ENCODE peak calls at places on chromosomes 5 and 9, in five cellular contexts. M is testis, Z is heart left ventricle, I is right atrium auricular region, C is breast epithelium. A is an unnamed sample.

GRCh38 chr5:170503970-170504525 is at the start of gene KCNIP1:
- DNase-seq in Z (no peak), M (peak; percentile 53), I (no peak), C (no peak), A (no peak)

GRCh38 chr5:147092044-147092443 is 142.8 kb upstream of the STK32A start:
- DNase-seq in I (no peak), C (no peak), M (no peak), Z (no peak), A (no peak)

GRCh38 chr9:104993291-104993963 is 65.5 kb upstream of the ABCA1 start:
- DNase-seq in M (peak; percentile 93), I (peak; percentile 97), C (peak; percentile 54), Z (peak; percentile 83), A (no peak)

GRCh38 chr9:20506631-20507030 is 115.7 kb downstream of the MLLT3 start:
- DNase-seq in Z (no peak), C (no peak), I (no peak), M (no peak), A (no peak)

GRCh38 chr5:122077451-122078115 is 476 bp downstream of the LOX start:
- DNase-seq in C (no peak), M (peak; percentile 33), I (peak; percentile 59), Z (no peak), A (no peak)

GRCh38 chr5:91443028-91443427 is 59.9 kb upstream of the ARRDC3 start:
- DNase-seq in I (no peak), Z (no peak), C (no peak), M (no peak), A (peak; percentile 5)

GRCh38 chr5:98969400-98969799 is 40.6 kb upstream of the CHD1 start:
- DNase-seq in I (no peak), M (no peak), Z (no peak), C (no peak), A (no peak)

GRCh38 chr5:140916325-140916724 is 9.8 kb upstream of the PCDHAC1 start:
- DNase-seq in M (no peak), Z (no peak), C (no peak), I (no peak), A (no peak)

GRCh38 chr5:106116682-106117081 is 1554.1 kb downstream of the EFNA5 start:
- DNase-seq in I (no peak), Z (no peak), C (no peak), M (no peak), A (no peak)

GRCh38 chr5:154394328-154394727 is 51.5 kb upstream of the SAP30L start:
- DNase-seq in M (no peak), Z (no peak), C (no peak), I (no peak), A (no peak)

GRCh38 chr5:6616632-6617031 is 16.2 kb downstream of the NSUN2 start:
- DNase-seq in Z (no peak), M (no peak), C (no peak), I (no peak), A (no peak)

GRCh38 chr5:6611561-6612256 is 21.1 kb downstream of the NSUN2 start:
- DNase-seq in M (no peak), Z (no peak), C (no peak), I (no peak), A (no peak)

DNA sequence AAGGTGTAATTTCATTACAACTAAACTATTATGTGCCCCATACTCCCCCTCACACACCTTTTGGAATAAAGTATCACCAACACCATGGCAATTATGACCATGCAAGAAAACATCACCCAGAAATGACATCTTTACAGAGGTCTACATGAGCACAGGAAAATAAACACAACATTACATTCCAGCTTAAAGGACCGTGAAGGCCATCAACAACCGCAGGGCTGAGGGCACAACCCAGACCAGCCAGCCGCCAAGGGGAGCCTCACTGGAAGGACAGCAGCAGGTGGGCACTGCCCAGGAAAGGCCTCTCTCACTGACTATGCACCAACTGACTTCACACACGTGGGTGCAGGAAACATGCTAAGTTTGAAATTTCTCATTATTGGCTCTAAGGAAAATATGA is 17.4 kb downstream of the NSUN2 start:
- DNase-seq in M (no peak), Z (no peak), I (no peak), C (no peak), A (peak; percentile 14)
- H3K36me3 ChIP-seq in M (no peaks in the 10 kb centered on the region), Z (peaks cover 99% of the 10 kb centered on the region), I (peaks cover 96% of the 10 kb centered on the region), C (peaks cover 14% of the 10 kb centered on the region), A (peaks cover 4% of the 10 kb centered on the region)

GRCh38 chr5:53100606-53101005 is 9.0 kb downstream of the MOCS2 start:
- DNase-seq in C (no peak), Z (no peak), I (no peak), M (no peak), A (no peak)
- H3K36me3 ChIP-seq in C (no peaks in the 10 kb centered on the region), Z (peaks cover 92% of the 10 kb centered on the region), I (peaks cover 54% of the 10 kb centered on the region), M (no peaks in the 10 kb centered on the region), A (no peaks in the 10 kb centered on the region)

DNA sequence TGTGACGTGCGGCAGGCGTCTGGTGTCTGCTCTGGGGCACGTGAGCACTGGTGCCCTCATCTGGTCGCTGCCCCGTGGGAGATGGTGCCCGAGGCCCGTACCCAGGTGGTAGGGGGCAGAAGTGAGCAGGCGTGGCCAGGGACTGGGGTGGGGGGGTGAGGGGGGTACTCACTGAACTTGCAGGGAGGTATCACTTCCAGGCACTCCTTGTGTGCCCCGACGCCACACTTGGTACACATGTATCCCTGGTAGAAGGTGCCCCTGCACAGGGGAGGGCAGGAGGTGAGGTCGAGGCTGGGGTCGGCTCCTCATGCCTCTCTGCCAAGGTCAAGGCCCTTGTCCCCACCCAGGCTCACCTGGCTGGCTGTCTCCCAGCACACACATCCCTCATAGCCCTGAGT is 45.2 kb upstream of the SARDH start:
- DNase-seq in I (no peak), Z (no peak), M (no peak), C (no peak), A (no peak)
- H3K36me3 ChIP-seq in I (no peaks in the 10 kb centered on the region), Z (peaks cover 5% of the 10 kb centered on the region), M (no peaks in the 10 kb centered on the region), C (no peaks in the 10 kb centered on the region), A (no peaks in the 10 kb centered on the region)

DNA sequence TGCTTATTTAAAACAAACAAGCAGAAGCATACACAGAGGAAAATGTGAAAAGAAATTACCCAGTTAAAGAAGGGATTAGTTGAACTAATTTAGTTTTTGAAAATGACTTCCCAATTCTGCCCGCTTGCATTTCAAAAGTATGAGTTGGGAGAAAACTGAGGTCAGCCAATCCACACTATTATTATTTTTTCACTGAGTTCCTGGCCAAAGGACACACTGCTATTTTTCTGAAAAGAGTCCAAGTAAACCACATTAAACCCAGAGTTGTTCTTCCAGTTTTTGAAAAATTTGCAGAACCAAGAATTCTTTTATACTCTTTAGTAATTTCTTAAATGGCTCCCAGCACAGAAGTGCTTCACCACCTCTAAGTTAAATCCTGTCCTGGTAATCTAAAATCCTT is 7.5 kb downstream of the SMU1 start:
- DNase-seq in C (no peak), Z (no peak), I (no peak), M (no peak), A (no peak)
- H3K36me3 ChIP-seq in C (peaks cover 4% of the 10 kb centered on the region), Z (peaks cover 100% of the 10 kb centered on the region), I (peaks cover 74% of the 10 kb centered on the region), M (no peaks in the 10 kb centered on the region), A (peaks cover 3% of the 10 kb centered on the region)